ENCODE peak calls at places on chromosomes 4 and X, in nine cellular contexts. R, D, H, F, G, E, B, Q and M are unnamed samples.

GRCh38 chrX:123185714-123186113 is 1.6 kb downstream of the GRIA3 start:
- DNase-seq in E (no peak), Q (no peak), F (no peak), R (no peak), B (no peak), G (no peak), D (no peak), H (no peak), M (no peak)

GRCh38 chr4:140070369-140070768 is 83.6 kb downstream of the MAML3 start:
- DNase-seq in D (no peak), H (no peak), F (no peak), G (no peak), B (no peak), Q (no peak), R (no peak), E (no peak), M (no peak)

GRCh38 chr4:128288689-128289106 is 1.1 kb upstream of the PGRMC2 start:
- DNase-seq in R (no peak), Q (no peak), E (peak), F (peak), H (no peak), B (no peak), D (no peak), G (no peak), M (peak)

GRCh38 chr4:47462799-47463234 is 685 bp downstream of the COMMD8 start:
- DNase-seq in E (no peak), R (no peak), D (no peak), B (no peak), Q (no peak), H (no peak), G (no peak), F (no peak), M (no peak)

GRCh38 chr4:3037957-3038451 is 36.3 kb downstream of the HTT-AS start:
- DNase-seq in D (peak), G (no peak), F (no peak), R (no peak), E (no peak), Q (no peak), B (no peak), H (no peak), M (no peak)

GRCh38 chr4:3253808-3254207 is 4.8 kb downstream of the MSANTD1 start:
- DNase-seq in R (no peak), H (no peak), B (no peak), E (no peak), Q (no peak), F (no peak), D (no peak), G (no peak), M (no peak)

GRCh38 chr4:146273204-146273901 is 59.0 kb downstream of the REELD1 start:
- DNase-seq in R (no peak), B (no peak), F (no peak), G (no peak), D (peak), E (no peak), H (no peak), Q (no peak), M (peak)

GRCh38 chr4:119550857-119551532 is 77.6 kb downstream of the PDE5A start:
- DNase-seq in H (no peak), R (no peak), G (no peak), E (no peak), B (peak), F (no peak), D (no peak), Q (peak), M (no peak)

GRCh38 chrX:7263961-7264360 is 116.0 kb upstream of the PUDP start:
- DNase-seq in H (no peak), B (no peak), G (peak), F (no peak), R (no peak), Q (peak), E (no peak), D (no peak), M (no peak)

GRCh38 chr4:118351851-118352827 is 664 bp downstream of the PRSS12 start:
- DNase-seq in G (no peak), B (no peak), R (no peak), H (no peak), E (no peak), F (no peak), D (peak), Q (peak), M (no peak)

GRCh38 chr4:184911310-184911709 is 85.5 kb upstream of the ACSL1 start:
- DNase-seq in D (no peak), E (no peak), G (no peak), B (no peak), Q (peak), H (no peak), F (no peak), R (no peak), M (no peak)

GRCh38 chrX:135489542-135489941 is 30.9 kb upstream of the INTS6L start:
- DNase-seq in E (no peak), Q (no peak), G (no peak), R (no peak), H (no peak), D (peak), F (no peak), B (no peak), M (peak)

GRCh38 chrX:52979993-52980392 is 21.7 kb upstream of the FAM156A start:
- DNase-seq in F (no peak), B (no peak), E (no peak), Q (no peak), D (no peak), G (no peak), R (no peak), H (no peak), M (no peak)

GRCh38 chr4:184283659-184284335 is 66.1 kb upstream of the ENPP6 start:
- DNase-seq in B (no peak), D (peak), G (no peak), E (no peak), F (no peak), H (no peak), R (no peak), Q (no peak), M (no peak)